ENCODE peak calls at places on chromosomes 1 and 21, in five cellular contexts. One of them, this sample, is unnamed.

GRCh38 chr21:45336870-45337269 is 49.2 kb upstream of the POFUT2 start:
- DNase-seq in sigmoid colon: peak
- DNase-seq in A549: no peak
- DNase-seq in tibial nerve: no peak
- DNase-seq in transverse colon: no peak
- DNase-seq in this sample: no peak

GRCh38 chr1:38028105-38028591 is 15.6 kb downstream of the UTP11 start:
- DNase-seq in A549: no peak
- DNase-seq in tibial nerve: no peak
- DNase-seq in transverse colon: no peak
- DNase-seq in sigmoid colon: no peak
- DNase-seq in this sample: no peak

GRCh38 chr1:31984419-31985347 is 29.0 kb upstream of the KHDRBS1 start:
- DNase-seq in transverse colon: no peak
- DNase-seq in A549: no peak
- DNase-seq in sigmoid colon: no peak
- DNase-seq in tibial nerve: no peak
- DNase-seq in this sample: no peak

GRCh38 chr1:19329188-19329587 is 17.1 kb downstream of the SLC66A1 start:
- DNase-seq in transverse colon: no peak
- DNase-seq in sigmoid colon: no peak
- DNase-seq in A549: no peak
- DNase-seq in tibial nerve: no peak
- DNase-seq in this sample: no peak

GRCh38 chr21:46089285-46089684 is 8.6 kb upstream of the COL6A2 start:
- DNase-seq in tibial nerve: no peak
- DNase-seq in A549: no peak
- DNase-seq in sigmoid colon: peak
- DNase-seq in transverse colon: no peak
- DNase-seq in this sample: no peak

GRCh38 chr1:41559331-41559730 is 74.8 kb upstream of the EDN2 start:
- DNase-seq in A549: no peak
- DNase-seq in sigmoid colon: no peak
- DNase-seq in transverse colon: no peak
- DNase-seq in tibial nerve: no peak
- DNase-seq in this sample: no peak

GRCh38 chr1:96926176-96926575 is 204.6 kb downstream of the PTBP2 start:
- DNase-seq in tibial nerve: no peak
- DNase-seq in sigmoid colon: no peak
- DNase-seq in transverse colon: no peak
- DNase-seq in A549: no peak
- DNase-seq in this sample: no peak

GRCh38 chr1:235112297-235113182 is 16.1 kb downstream of the TOMM20 start:
- DNase-seq in transverse colon: no peak
- DNase-seq in A549: no peak
- DNase-seq in tibial nerve: no peak
- DNase-seq in sigmoid colon: no peak
- DNase-seq in this sample: no peak

GRCh38 chr21:41328660-41329300 is 12.2 kb downstream of the FAM3B start:
- DNase-seq in tibial nerve: no peak
- DNase-seq in A549: no peak
- DNase-seq in sigmoid colon: no peak
- DNase-seq in transverse colon: no peak
- DNase-seq in this sample: no peak

GRCh38 chr1:30043256-30043655 is 680.1 kb downstream of the MATN1 start:
- DNase-seq in tibial nerve: no peak
- DNase-seq in transverse colon: no peak
- DNase-seq in A549: no peak
- DNase-seq in sigmoid colon: no peak
- DNase-seq in this sample: peak

GRCh38 chr1:164771568-164772350 is 212.8 kb downstream of the PBX1 start:
- DNase-seq in A549: no peak
- DNase-seq in tibial nerve: no peak
- DNase-seq in sigmoid colon: no peak
- DNase-seq in transverse colon: no peak
- DNase-seq in this sample: no peak
- TF ChIP-seq EP300 in A549: peak
- TF ChIP-seq EP300 in tibial nerve: peak
- TF ChIP-seq EP300 in sigmoid colon: peak
- TF ChIP-seq EP300 in transverse colon: no peak
- TF ChIP-seq EP300 in this sample: no peak

GRCh38 chr1:17352419-17352909 is 19.5 kb upstream of the PADI6 start:
- DNase-seq in A549: no peak
- DNase-seq in transverse colon: no peak
- DNase-seq in sigmoid colon: no peak
- DNase-seq in tibial nerve: no peak
- DNase-seq in this sample: no peak
- TF ChIP-seq CTCF in A549: no peak
- TF ChIP-seq CTCF in transverse colon: no peak
- TF ChIP-seq CTCF in sigmoid colon: no peak
- TF ChIP-seq CTCF in tibial nerve: no peak
- TF ChIP-seq CTCF in this sample: no peak

DNA sequence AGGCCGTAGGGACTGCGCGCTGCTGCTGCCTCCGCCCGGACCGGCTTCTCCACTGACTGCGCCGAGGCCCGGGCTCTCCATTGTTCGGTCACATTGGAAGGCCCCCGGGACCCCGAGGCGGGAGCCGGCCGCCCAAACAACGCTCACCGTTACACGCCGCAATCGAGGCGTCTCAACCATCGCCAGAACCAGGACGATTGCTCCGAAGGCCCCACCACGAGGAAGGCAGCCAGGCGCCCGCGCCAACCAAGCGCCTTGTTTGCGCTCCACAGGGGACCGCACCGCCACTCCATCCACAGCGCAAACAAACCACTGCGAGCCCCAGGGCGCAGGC is 595 bp downstream of the GLUL start:
- DNase-seq in transverse colon: no peak
- DNase-seq in tibial nerve: peak
- DNase-seq in sigmoid colon: no peak
- DNase-seq in A549: no peak
- DNase-seq in this sample: no peak
- H3K27ac ChIP-seq in transverse colon: peak
- H3K27ac ChIP-seq in tibial nerve: peak
- H3K27ac ChIP-seq in sigmoid colon: peak
- H3K27ac ChIP-seq in A549: peak
- H3K27ac ChIP-seq in this sample: peak

GRCh38 chr1:185819798-185820197 is 85.6 kb downstream of the HMCN1 start:
- DNase-seq in sigmoid colon: no peak
- DNase-seq in A549: no peak
- DNase-seq in tibial nerve: no peak
- DNase-seq in transverse colon: no peak
- DNase-seq in this sample: no peak
- TF ChIP-seq EP300 in sigmoid colon: no peak
- TF ChIP-seq EP300 in A549: no peak
- TF ChIP-seq EP300 in tibial nerve: no peak
- TF ChIP-seq EP300 in transverse colon: no peak
- TF ChIP-seq EP300 in this sample: no peak

DNA sequence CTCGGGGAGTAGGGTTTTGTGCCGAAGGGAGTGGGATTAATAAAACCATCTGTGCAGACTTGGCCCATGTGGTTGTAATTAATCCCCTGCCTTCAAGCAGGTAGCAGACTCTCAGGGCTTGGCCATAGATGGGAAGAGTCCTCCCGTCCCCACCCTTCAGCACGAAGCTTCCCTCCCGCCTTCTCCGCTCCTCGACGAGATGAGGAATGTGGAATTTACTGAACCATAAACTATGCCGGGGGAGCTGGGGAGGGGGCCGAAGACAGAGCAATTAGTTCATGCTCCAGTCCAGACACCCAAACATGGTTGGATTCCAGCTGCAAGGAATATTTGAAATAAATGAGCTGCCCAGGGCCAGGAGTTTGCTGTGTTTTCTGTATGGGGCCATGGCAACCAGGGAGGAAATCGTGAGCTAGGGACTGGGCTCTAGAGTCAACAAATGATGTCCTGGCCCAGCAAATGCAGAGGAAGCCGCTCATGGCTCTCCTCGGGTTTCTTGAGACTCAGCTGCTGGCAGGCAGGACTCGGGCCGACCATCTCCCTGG is 78.8 kb downstream of the SPSB1 start:
- DNase-seq in sigmoid colon: peak
- DNase-seq in transverse colon: peak
- DNase-seq in A549: no peak
- DNase-seq in tibial nerve: peak
- DNase-seq in this sample: no peak
- TF ChIP-seq CTCF in sigmoid colon: no peak
- TF ChIP-seq CTCF in transverse colon: no peak
- TF ChIP-seq CTCF in A549: no peak
- TF ChIP-seq CTCF in tibial nerve: no peak
- TF ChIP-seq CTCF in this sample: no peak

GRCh38 chr21:43331962-43332458 is 94.9 kb downstream of the SIK1 start:
- DNase-seq in transverse colon: no peak
- DNase-seq in tibial nerve: no peak
- DNase-seq in sigmoid colon: no peak
- DNase-seq in A549: peak
- DNase-seq in this sample: no peak

GRCh38 chr21:43333301-43334062 is 93.4 kb downstream of the SIK1 start:
- DNase-seq in A549: peak
- DNase-seq in tibial nerve: no peak
- DNase-seq in sigmoid colon: no peak
- DNase-seq in transverse colon: no peak
- DNase-seq in this sample: no peak

GRCh38 chr21:43334214-43334958 is 92.5 kb downstream of the SIK1 start:
- DNase-seq in tibial nerve: no peak
- DNase-seq in sigmoid colon: no peak
- DNase-seq in transverse colon: no peak
- DNase-seq in A549: no peak
- DNase-seq in this sample: no peak

GRCh38 chr21:43332461-43332860 is 94.5 kb downstream of the SIK1 start:
- DNase-seq in transverse colon: no peak
- DNase-seq in A549: no peak
- DNase-seq in sigmoid colon: no peak
- DNase-seq in tibial nerve: no peak
- DNase-seq in this sample: no peak

GRCh38 chr21:43332872-43333300 is 94.0 kb downstream of the SIK1 start:
- DNase-seq in A549: no peak
- DNase-seq in tibial nerve: no peak
- DNase-seq in transverse colon: no peak
- DNase-seq in sigmoid colon: no peak
- DNase-seq in this sample: no peak
- H3K27ac ChIP-seq in A549: peak
- H3K27ac ChIP-seq in tibial nerve: peak
- H3K27ac ChIP-seq in transverse colon: peak
- H3K27ac ChIP-seq in sigmoid colon: no peak
- H3K27ac ChIP-seq in this sample: peak

GRCh38 chr1:180935326-180936109 is 22.8 kb downstream of the KIAA1614 start:
- DNase-seq in sigmoid colon: no peak
- DNase-seq in transverse colon: peak
- DNase-seq in A549: no peak
- DNase-seq in tibial nerve: no peak
- DNase-seq in this sample: no peak
- TF ChIP-seq EP300 in sigmoid colon: no peak
- TF ChIP-seq EP300 in transverse colon: no peak
- TF ChIP-seq EP300 in A549: no peak
- TF ChIP-seq EP300 in tibial nerve: no peak
- TF ChIP-seq EP300 in this sample: no peak

DNA sequence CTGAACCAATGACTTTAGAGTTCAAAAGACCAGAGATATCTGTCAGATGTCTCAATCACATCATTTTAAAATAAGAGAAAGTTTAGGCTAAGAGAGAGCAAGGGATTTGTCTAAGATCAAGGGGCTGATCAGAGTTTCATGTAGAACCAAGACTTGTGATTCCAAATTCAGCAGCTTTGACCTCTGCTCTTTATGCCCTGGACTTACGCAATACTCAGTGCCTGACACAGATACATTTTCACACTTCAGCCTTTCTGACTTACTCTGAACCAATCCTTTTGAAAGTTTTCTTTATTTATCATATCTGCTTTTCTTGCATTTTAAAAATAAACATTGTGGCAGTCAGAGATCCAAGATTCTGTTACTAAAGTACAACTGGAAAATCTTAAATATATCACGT is 428.0 kb downstream of the PLPP3 start:
- DNase-seq in transverse colon: no peak
- DNase-seq in A549: no peak
- DNase-seq in sigmoid colon: no peak
- DNase-seq in tibial nerve: no peak
- DNase-seq in this sample: no peak
- TF ChIP-seq CTCF in transverse colon: no peak
- TF ChIP-seq CTCF in A549: no peak
- TF ChIP-seq CTCF in sigmoid colon: no peak
- TF ChIP-seq CTCF in tibial nerve: no peak
- TF ChIP-seq CTCF in this sample: no peak

DNA sequence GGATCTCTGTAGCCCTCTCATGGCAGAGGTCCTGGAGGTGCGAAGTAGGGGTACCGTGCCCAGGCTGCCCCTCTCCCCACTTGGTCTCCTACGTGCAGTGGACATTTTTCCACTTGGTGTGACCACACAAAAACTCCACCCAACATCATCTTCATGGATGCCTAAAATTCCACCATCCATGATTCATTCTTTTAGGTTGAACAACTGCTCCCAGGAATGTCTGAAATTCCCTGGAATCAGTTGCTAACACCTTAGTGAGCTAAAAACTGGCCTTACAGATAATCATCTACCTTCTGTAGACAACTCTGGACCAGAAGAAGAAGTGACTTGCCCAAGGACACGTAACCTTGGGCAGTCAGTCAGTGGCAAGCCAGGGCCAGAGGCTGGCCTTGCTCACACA is 32.1 kb upstream of the CLIC4 start:
- DNase-seq in A549: no peak
- DNase-seq in sigmoid colon: no peak
- DNase-seq in transverse colon: no peak
- DNase-seq in tibial nerve: no peak
- DNase-seq in this sample: no peak
- H3K27ac ChIP-seq in A549: peak
- H3K27ac ChIP-seq in sigmoid colon: no peak
- H3K27ac ChIP-seq in transverse colon: no peak
- H3K27ac ChIP-seq in tibial nerve: peak
- H3K27ac ChIP-seq in this sample: no peak

This sample was measured in suprapubic skin.